ENCODE peak calls at places on chromosome 1, in nine cellular contexts. D is mesendoderm; R is sigmoid colon; E is AG04450; I is heart right ventricle; P is cardiac muscle cell; Z is effector memory CD4-positive, alpha-beta T cell; G is MM.1S; U is fibroblast of mammary gland. H is an unnamed sample.

GRCh38 chr1:3359346-3360157 is 94.9 kb upstream of the ARHGEF16 start:
- DNase-seq in D (no peak), R (no peak), E (no peak), I (no peak), P (no peak), Z (no peak), G (no peak), U (no peak), H (no peak)

GRCh38 chr1:156663178-156663577 is 14.0 kb downstream of the NES start:
- DNase-seq in D (peak), R (peak), E (no peak), I (peak), P (peak), Z (no peak), G (no peak), U (peak), H (peak)

GRCh38 chr1:51294566-51295184 is 35.7 kb downstream of the TTC39A start:
- DNase-seq in D (no peak), R (no peak), E (no peak), I (no peak), P (no peak), Z (no peak), G (no peak), U (no peak), H (no peak)

GRCh38 chr1:45722809-45723208 is 27.6 kb downstream of the IPP start:
- DNase-seq in D (no peak), R (no peak), E (no peak), I (no peak), P (no peak), Z (no peak), G (no peak), U (peak), H (no peak)

GRCh38 chr1:32984090-32984828 is 19.6 kb upstream of the RNF19B start:
- DNase-seq in D (peak), R (no peak), E (no peak), I (no peak), P (no peak), Z (peak), G (peak), U (peak), H (peak)

GRCh38 chr1:78676347-78676982 is 26.8 kb downstream of the IFI44 start:
- DNase-seq in D (peak), R (peak), E (peak), I (peak), P (peak), Z (no peak), G (peak), U (peak), H (no peak)

GRCh38 chr1:31732343-31732742 is 28.5 kb upstream of the COL16A1 start:
- DNase-seq in D (no peak), R (no peak), E (no peak), I (no peak), P (no peak), Z (no peak), G (no peak), U (no peak), H (peak)

GRCh38 chr1:64043976-64044375 is 159.4 kb upstream of the UBE2U start:
- DNase-seq in D (no peak), R (no peak), E (no peak), I (no peak), P (no peak), Z (no peak), G (no peak), U (peak), H (no peak)

GRCh38 chr1:10045480-10046355 is 13.0 kb downstream of the UBE4B start:
- DNase-seq in D (no peak), R (peak), E (peak), I (no peak), P (no peak), Z (no peak), G (no peak), U (peak), H (no peak)

GRCh38 chr1:41518471-41518870 is 34.0 kb upstream of the EDN2 start:
- DNase-seq in D (no peak), R (no peak), E (no peak), I (no peak), P (no peak), Z (no peak), G (no peak), U (no peak), H (no peak)

GRCh38 chr1:58848818-58849411 is 65.1 kb upstream of the JUN start:
- DNase-seq in D (peak), R (peak), E (peak), I (peak), P (no peak), Z (no peak), G (no peak), U (peak), H (peak)

GRCh38 chr1:200096774-200097173 is 69.3 kb downstream of the NR5A2 start:
- DNase-seq in D (no peak), R (no peak), E (no peak), I (no peak), P (no peak), Z (no peak), G (no peak), U (no peak), H (no peak)

GRCh38 chr1:151935154-151935553 is 25.8 kb upstream of the THEM4 start:
- DNase-seq in D (peak), R (no peak), E (no peak), I (no peak), P (no peak), Z (no peak), G (no peak), U (peak), H (no peak)

GRCh38 chr1:160429702-160430535 is 29.6 kb downstream of the VANGL2 start:
- DNase-seq in D (no peak), R (no peak), E (no peak), I (no peak), P (no peak), Z (no peak), G (peak), U (no peak), H (no peak)

GRCh38 chr1:154490327-154490726 is 11.7 kb upstream of the TDRD10 start:
- DNase-seq in D (no peak), R (no peak), E (no peak), I (no peak), P (no peak), Z (no peak), G (no peak), U (no peak), H (no peak)

GRCh38 chr1:23646086-23646485 is 45.5 kb upstream of the RPL11 start:
- DNase-seq in D (peak), R (no peak), E (no peak), I (no peak), P (no peak), Z (no peak), G (no peak), U (peak), H (no peak)

GRCh38 chr1:22611530-22611947 is 24.9 kb upstream of the C1QA start:
- DNase-seq in D (peak), R (no peak), E (peak), I (peak), P (peak), Z (no peak), G (peak), U (peak), H (peak)

GRCh38 chr1:193260056-193260750 is 73.8 kb upstream of the B3GALT2 start:
- DNase-seq in D (no peak), R (no peak), E (peak), I (no peak), P (no peak), Z (no peak), G (no peak), U (no peak), H (no peak)

GRCh38 chr1:201172999-201173610 is 17.5 kb upstream of the IGFN1 start:
- DNase-seq in D (no peak), R (no peak), E (no peak), I (no peak), P (no peak), Z (no peak), G (no peak), U (peak), H (no peak)

GRCh38 chr1:222911866-222912265 is 97.0 kb downstream of the DISP1 start:
- DNase-seq in D (no peak), R (no peak), E (no peak), I (no peak), P (no peak), Z (no peak), G (no peak), U (peak), H (no peak)

GRCh38 chr1:200118779-200119505 is 91.4 kb downstream of the NR5A2 start:
- DNase-seq in D (no peak), R (no peak), E (no peak), I (no peak), P (no peak), Z (no peak), G (peak), U (no peak), H (no peak)

GRCh38 chr1:42680921-42681683 is 1.1 kb upstream of the YBX1 start:
- DNase-seq in D (peak), R (no peak), E (no peak), I (no peak), P (peak), Z (no peak), G (peak), U (peak), H (no peak)

GRCh38 chr1:11800756-11801433 is 4.9 kb downstream of the MTHFR start:
- DNase-seq in D (no peak), R (peak), E (no peak), I (no peak), P (no peak), Z (no peak), G (no peak), U (no peak), H (no peak)

GRCh38 chr1:159171254-159171687 is at the start of gene CADM3:
- DNase-seq in D (peak), R (peak), E (no peak), I (no peak), P (peak), Z (no peak), G (no peak), U (no peak), H (peak)

GRCh38 chr1:60102691-60103090 is 29.1 kb upstream of the C1orf87 start:
- DNase-seq in D (no peak), R (no peak), E (no peak), I (no peak), P (no peak), Z (no peak), G (no peak), U (no peak), H (no peak)

GRCh38 chr1:104906141-104906540 is 1156.4 kb downstream of the AMY1C start:
- DNase-seq in D (no peak), R (no peak), E (no peak), I (no peak), P (no peak), Z (no peak), G (no peak), U (no peak), H (no peak)

GRCh38 chr1:192767798-192768197 is 41.0 kb upstream of the RGS2 start:
- DNase-seq in D (no peak), R (no peak), E (no peak), I (no peak), P (peak), Z (no peak), G (no peak), U (no peak), H (no peak)

GRCh38 chr1:160550572-160551034 is 27.5 kb upstream of the SLAMF6 start:
- DNase-seq in D (peak), R (no peak), E (no peak), I (no peak), P (no peak), Z (no peak), G (peak), U (no peak), H (peak)

GRCh38 chr1:156419863-156420208 is 50.8 kb downstream of the RHBG start:
- DNase-seq in D (peak), R (no peak), E (no peak), I (no peak), P (no peak), Z (no peak), G (no peak), U (no peak), H (no peak)

GRCh38 chr1:19619697-19620384 is 24.3 kb upstream of the NBL1 start:
- DNase-seq in D (no peak), R (no peak), E (no peak), I (no peak), P (no peak), Z (no peak), G (no peak), U (no peak), H (no peak)

GRCh38 chr1:244074559-244075171 is 23.6 kb downstream of the ZBTB18 start:
- DNase-seq in D (no peak), R (no peak), E (no peak), I (no peak), P (no peak), Z (peak), G (no peak), U (no peak), H (no peak)
- H3K4me3 ChIP-seq in D (no peak), R (no peak), E (no peak), I (no peak), P (no peak), Z (peak), G (no peak), U (no peak), H (no peak)

GRCh38 chr1:1232224-1232800 is at the start of gene B3GALT6:
- DNase-seq in D (no peak), R (no peak), E (no peak), I (no peak), P (no peak), Z (no peak), G (no peak), U (no peak), H (no peak)

GRCh38 chr1:1233567-1233892 is 1.5 kb downstream of the B3GALT6 start:
- DNase-seq in D (no peak), R (no peak), E (no peak), I (no peak), P (no peak), Z (no peak), G (no peak), U (no peak), H (no peak)

GRCh38 chr1:1231400-1232223 is at the start of gene SDF4:
- DNase-seq in D (peak), R (peak), E (peak), I (peak), P (peak), Z (peak), G (peak), U (peak), H (peak)

GRCh38 chr1:1234180-1234808 is 2.3 kb downstream of the B3GALT6 start:
- DNase-seq in D (no peak), R (no peak), E (no peak), I (no peak), P (no peak), Z (no peak), G (no peak), U (no peak), H (no peak)

DNA sequence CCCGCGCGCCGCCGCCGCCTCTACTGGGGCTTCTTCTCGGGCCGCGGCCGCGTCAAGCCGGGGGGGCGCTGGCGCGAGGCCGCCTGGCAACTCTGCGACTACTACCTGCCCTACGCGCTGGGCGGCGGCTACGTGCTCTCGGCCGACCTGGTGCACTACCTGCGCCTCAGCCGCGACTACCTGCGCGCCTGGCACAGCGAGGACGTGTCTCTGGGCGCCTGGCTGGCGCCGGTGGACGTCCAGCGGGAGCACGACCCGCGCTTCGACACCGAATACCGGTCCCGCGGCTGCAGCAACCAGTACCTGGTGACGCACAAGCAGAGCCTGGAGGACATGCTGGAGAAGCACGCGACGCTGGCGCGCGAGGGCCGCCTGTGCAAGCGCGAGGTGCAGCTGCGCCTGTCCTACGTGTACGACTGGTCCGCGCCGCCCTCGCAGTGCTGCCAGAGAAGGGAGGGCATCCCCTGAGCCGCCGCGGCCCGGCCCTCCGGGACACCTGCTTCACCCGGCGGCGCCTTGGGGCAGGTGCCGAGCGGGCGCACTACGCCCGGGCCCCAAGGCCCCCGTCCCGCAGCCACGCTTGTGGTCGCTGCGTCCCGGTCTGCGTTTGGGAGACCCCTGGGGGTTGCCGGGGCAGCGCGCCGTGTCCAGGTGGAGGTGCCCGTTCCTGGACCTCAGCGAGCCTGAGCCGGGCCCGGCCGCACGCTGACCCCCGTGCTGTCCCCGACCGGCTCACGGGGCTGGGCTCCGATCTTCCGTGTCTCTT is 947 bp downstream of the B3GALT6 start:
- DNase-seq in D (no peak), R (no peak), E (no peak), I (no peak), P (no peak), Z (no peak), G (no peak), U (no peak), H (peak)
- H3K4me3 ChIP-seq in D (no peak), R (peak), E (no peak), I (peak), P (no peak), Z (no peak), G (no peak), U (no peak), H (no peak)

DNA sequence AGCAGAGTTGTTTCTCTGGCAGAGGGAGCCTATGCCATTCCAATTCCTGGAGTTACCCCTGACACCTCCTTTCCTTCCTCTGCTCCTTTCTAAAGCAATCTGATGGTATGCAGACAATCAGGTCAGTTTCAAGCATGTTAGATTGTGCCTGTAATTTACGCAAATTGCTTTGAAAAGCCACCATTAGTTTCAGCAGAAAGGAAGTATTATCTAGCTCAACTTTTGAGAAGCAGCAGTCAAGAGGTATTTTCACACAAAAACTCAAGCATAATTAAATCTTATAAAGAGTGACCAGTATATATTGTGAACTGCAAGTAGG is 2.2 kb downstream of the ERRFI1 start:
- DNase-seq in D (peak), R (no peak), E (no peak), I (no peak), P (no peak), Z (no peak), G (no peak), U (no peak), H (no peak)
- H3K4me3 ChIP-seq in D (no peak), R (peak), E (peak), I (no peak), P (no peak), Z (no peak), G (no peak), U (peak), H (peak)

GRCh38 chr1:61183471-61184034 is 101.2 kb downstream of the NFIA start:
- DNase-seq in D (no peak), R (peak), E (no peak), I (peak), P (no peak), Z (no peak), G (no peak), U (peak), H (peak)

GRCh38 chr1:61184035-61184713 is 101.8 kb downstream of the NFIA start:
- DNase-seq in D (no peak), R (peak), E (peak), I (peak), P (peak), Z (no peak), G (no peak), U (peak), H (peak)

GRCh38 chr1:61187380-61188086 is 105.2 kb downstream of the NFIA start:
- DNase-seq in D (no peak), R (no peak), E (no peak), I (no peak), P (no peak), Z (no peak), G (no peak), U (no peak), H (no peak)

GRCh38 chr1:61184714-61185106 is 102.3 kb downstream of the NFIA start:
- DNase-seq in D (no peak), R (no peak), E (no peak), I (no peak), P (no peak), Z (no peak), G (no peak), U (no peak), H (no peak)

GRCh38 chr1:61186753-61187152 is 104.4 kb downstream of the NFIA start:
- DNase-seq in D (no peak), R (no peak), E (no peak), I (no peak), P (no peak), Z (no peak), G (no peak), U (peak), H (no peak)
- H3K4me3 ChIP-seq in D (no peak), R (no peak), E (no peak), I (no peak), P (no peak), Z (no peak), G (no peak), U (no peak), H (no peak)

GRCh38 chr1:228060458-228061190 is 21.9 kb upstream of the ARF1 start:
- DNase-seq in D (peak), R (peak), E (no peak), I (no peak), P (no peak), Z (no peak), G (no peak), U (no peak), H (peak)

GRCh38 chr1:228061411-228062084 is 21.0 kb upstream of the ARF1 start:
- DNase-seq in D (no peak), R (peak), E (no peak), I (no peak), P (no peak), Z (no peak), G (no peak), U (no peak), H (no peak)

GRCh38 chr1:228059536-228060457 is 22.7 kb upstream of the ARF1 start:
- DNase-seq in D (peak), R (peak), E (no peak), I (no peak), P (peak), Z (peak), G (no peak), U (peak), H (peak)

GRCh38 chr1:228058981-228059535 is 23.4 kb upstream of the ARF1 start:
- DNase-seq in D (no peak), R (no peak), E (no peak), I (no peak), P (no peak), Z (peak), G (no peak), U (no peak), H (no peak)

DNA sequence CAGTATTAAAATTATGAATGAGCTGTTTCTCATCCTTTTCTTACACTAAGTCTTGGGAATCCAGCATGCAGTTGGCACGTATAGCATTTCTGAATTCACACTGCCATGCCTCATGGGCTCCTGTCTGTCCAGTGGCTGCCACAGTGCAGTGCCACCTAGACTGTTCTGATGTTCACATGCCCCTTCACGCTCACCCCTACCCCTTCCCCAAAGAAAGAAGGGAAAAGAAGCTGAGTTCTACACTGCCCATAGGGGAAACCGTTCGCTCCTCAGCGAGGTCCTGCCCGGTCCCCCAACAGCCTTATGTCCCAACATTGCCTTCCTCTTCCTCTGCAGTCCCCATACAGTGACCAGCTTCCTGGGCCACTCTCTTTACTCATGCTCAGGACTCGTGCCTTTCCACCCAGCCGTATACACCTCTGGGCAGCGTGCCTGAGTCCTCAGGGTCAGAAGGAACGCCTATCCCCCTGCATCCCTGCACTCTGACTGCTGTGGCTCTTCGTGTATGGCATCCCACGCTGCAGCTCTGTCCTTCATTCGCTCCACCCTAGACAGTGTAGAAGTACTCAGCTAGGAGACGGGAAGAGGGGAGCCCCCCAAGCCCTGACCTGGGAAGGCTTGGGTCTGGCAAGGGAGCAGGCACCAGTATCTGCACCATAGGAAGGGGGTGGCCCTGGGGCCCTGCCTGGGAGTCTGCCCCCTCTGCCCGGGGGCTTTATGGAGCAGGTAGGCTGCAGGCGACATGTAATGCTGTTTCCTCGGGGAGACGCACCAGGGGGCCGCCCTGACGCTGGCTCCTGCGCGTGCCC is 24.1 kb upstream of the ARF1 start:
- DNase-seq in D (no peak), R (no peak), E (no peak), I (no peak), P (no peak), Z (no peak), G (no peak), U (no peak), H (peak)
- H3K4me3 ChIP-seq in D (no peak), R (no peak), E (no peak), I (no peak), P (no peak), Z (no peak), G (no peak), U (no peak), H (no peak)